ENCODE peak calls at places on chromosomes 3 and 15, in ten cellular contexts. X is stimulated activated CD4-positive, alpha-beta T cell treated with anti-CD3 and anti-CD28 coated beads, Interleukin-4, amount 100 ng/mL, for 4 hours; W is EL; U is fibroblast of lung; Z is upper lobe of right lung; M is ACHN; K is mesothelial cell of epicardium; D is SW480; A is aorta; T is RWPE1. R is an unnamed sample.

GRCh38 chr15:38941399-38941953 is 376.9 kb upstream of the RASGRP1 start:
- DNase-seq in A (no peak), W (peak), X (no peak), D (no peak), T (no peak), Z (no peak), M (peak), U (no peak), K (no peak), R (no peak)

GRCh38 chr15:82093774-82094211 is 48.0 kb upstream of the MEX3B start:
- DNase-seq in K (no peak), A (no peak), M (peak), T (peak), W (peak), U (peak), D (peak), X (no peak), Z (no peak), R (peak)

GRCh38 chr3:176693416-176693815 is 503.9 kb downstream of the TBL1XR1 start:
- DNase-seq in A (peak), T (no peak), K (no peak), Z (no peak), U (peak), W (no peak), M (no peak), D (no peak), X (no peak), R (no peak)

GRCh38 chr15:64717130-64717529 is 58.3 kb downstream of the RBPMS2 start:
- DNase-seq in X (no peak), W (no peak), Z (no peak), T (no peak), U (no peak), D (no peak), M (no peak), K (no peak), A (no peak), R (no peak)

GRCh38 chr3:42438193-42438592 is 27.8 kb upstream of the LYZL4 start:
- DNase-seq in A (no peak), X (no peak), U (no peak), D (no peak), K (no peak), M (no peak), W (no peak), Z (no peak), T (no peak), R (no peak)

GRCh38 chr3:7682822-7683229 is 818.8 kb upstream of the LMCD1 start:
- DNase-seq in W (no peak), Z (peak), K (no peak), X (no peak), T (peak), U (peak), M (no peak), D (peak), A (peak), R (no peak)

GRCh38 chr3:9955067-9955502 is 2.9 kb upstream of the PRRT3 start:
- DNase-seq in U (peak), D (no peak), K (no peak), Z (no peak), T (peak), X (no peak), M (no peak), W (no peak), A (no peak), R (no peak)

GRCh38 chr3:161484226-161484625 is 12.4 kb upstream of the OTOL1 start:
- DNase-seq in A (no peak), D (no peak), Z (no peak), X (no peak), U (no peak), M (no peak), T (no peak), W (no peak), K (no peak), R (peak)

GRCh38 chr3:46565607-46566039 is 479 bp downstream of the LRRC2 start:
- DNase-seq in U (no peak), W (no peak), M (no peak), T (no peak), A (no peak), K (no peak), X (no peak), Z (no peak), D (peak), R (no peak)

GRCh38 chr3:4954256-4955000 is 24.8 kb upstream of the BHLHE40 start:
- DNase-seq in D (no peak), T (no peak), M (no peak), U (no peak), Z (no peak), K (no peak), A (no peak), W (no peak), X (no peak), R (no peak)

GRCh38 chr15:48500595-48500994 is 144.9 kb downstream of the FBN1 start:
- DNase-seq in U (no peak), D (no peak), K (no peak), Z (no peak), M (no peak), X (no peak), A (no peak), T (no peak), W (no peak), R (no peak)

GRCh38 chr3:43855674-43856299 is 165.0 kb downstream of the ABHD5 start:
- DNase-seq in U (peak), X (peak), M (peak), T (no peak), K (no peak), Z (peak), A (peak), W (peak), D (peak), R (peak)

GRCh38 chr15:28132524-28133275 is 33.6 kb upstream of the OCA2 start:
- DNase-seq in K (no peak), T (no peak), Z (no peak), W (peak), A (no peak), X (no peak), M (no peak), U (peak), D (no peak), R (peak)

GRCh38 chr3:182644800-182645433 is 148.4 kb upstream of the ATP11B start:
- DNase-seq in X (no peak), T (peak), A (no peak), M (no peak), W (no peak), D (no peak), U (no peak), K (no peak), Z (no peak), R (no peak)

GRCh38 chr15:58666957-58667356 is 82.5 kb downstream of the ADAM10 start:
- DNase-seq in U (peak), A (no peak), T (no peak), W (peak), D (no peak), M (no peak), K (no peak), X (no peak), Z (no peak), R (peak)

GRCh38 chr3:197266331-197266730 is 32.1 kb downstream of the DLG1 start:
- DNase-seq in D (no peak), U (no peak), T (no peak), Z (no peak), M (no peak), K (no peak), A (no peak), X (no peak), W (no peak), R (no peak)

GRCh38 chr15:29822685-29823459 is 604 bp upstream of the TJP1 start:
- DNase-seq in D (peak), W (peak), M (peak), X (no peak), T (peak), A (peak), K (peak), U (peak), Z (peak), R (peak)

GRCh38 chr3:159771865-159772611 is 216.6 kb upstream of the IL12A start:
- DNase-seq in K (no peak), W (no peak), M (no peak), D (no peak), T (no peak), X (no peak), Z (no peak), U (no peak), A (no peak), R (no peak)

GRCh38 chr15:82647045-82647834 is at the start of gene CPEB1:
- DNase-seq in K (no peak), W (peak), M (peak), T (peak), D (no peak), X (peak), U (peak), Z (no peak), A (peak), R (peak)

GRCh38 chr3:55486857-55487375 is at the start of gene WNT5A:
- DNase-seq in W (peak), M (peak), T (peak), K (peak), U (peak), X (no peak), Z (peak), A (no peak), D (peak), R (no peak)

GRCh38 chr3:10408680-10409079 is 87.8 kb upstream of the SEC13 start:
- DNase-seq in D (no peak), X (no peak), K (no peak), T (no peak), M (no peak), U (no peak), W (peak), Z (no peak), A (no peak), R (no peak)

GRCh38 chr3:129718201-129718600 is 111.7 kb upstream of the PLXND1 start:
- DNase-seq in X (no peak), U (no peak), M (no peak), D (no peak), W (no peak), Z (no peak), A (no peak), K (no peak), T (no peak), R (no peak)

GRCh38 chr15:70856177-70856883 is 2.4 kb upstream of the LARP6 start:
- DNase-seq in D (no peak), A (no peak), U (peak), W (peak), M (peak), Z (no peak), K (no peak), X (no peak), T (no peak), R (no peak)

GRCh38 chr3:151268267-151269235 is 9.8 kb downstream of the P2RY14 start:
- DNase-seq in K (no peak), W (no peak), X (no peak), T (no peak), M (no peak), A (no peak), U (no peak), Z (no peak), D (no peak), R (no peak)

GRCh38 chr3:160919942-160920341 is 163.9 kb downstream of the PPM1L start:
- DNase-seq in W (no peak), D (no peak), Z (no peak), X (no peak), U (no peak), M (no peak), K (no peak), A (no peak), T (no peak), R (no peak)

GRCh38 chr3:169813757-169814517 is 1.2 kb upstream of the LRRC34 start:
- DNase-seq in Z (peak), X (peak), M (no peak), A (peak), T (no peak), D (peak), W (peak), U (no peak), K (no peak), R (peak)

GRCh38 chr15:42059661-42060476 is 34.5 kb downstream of the PLA2G4D start:
- DNase-seq in U (peak), Z (peak), D (no peak), T (peak), A (no peak), W (peak), K (no peak), X (peak), M (peak), R (peak)